ENCODE peak calls at places on chromosome 19, in ten cellular contexts. One of them, this sample, is unnamed. For H3K4me1, the result is how much of the 10 kb centered on the place peaks cover.

GRCh38 chr19:639251-640155 is at the start of gene FGF22:
- DNase-seq in CD8-positive, alpha-beta memory T cell: peak
- DNase-seq in stomach: peak
- DNase-seq in CD8-positive, alpha-beta T cell: peak
- DNase-seq in pancreas: peak
- DNase-seq in GM23338: peak
- DNase-seq in aorta: peak
- DNase-seq in IMR-90: peak
- DNase-seq in fibroblast of lung: peak
- DNase-seq in PC-3: peak
- DNase-seq in this sample: peak

GRCh38 chr19:50187937-50188336 is 15.5 kb upstream of the MYH14 start:
- DNase-seq in CD8-positive, alpha-beta memory T cell: no peak
- DNase-seq in stomach: no peak
- DNase-seq in CD8-positive, alpha-beta T cell: no peak
- DNase-seq in pancreas: no peak
- DNase-seq in GM23338: no peak
- DNase-seq in aorta: no peak
- DNase-seq in IMR-90: no peak
- DNase-seq in fibroblast of lung: no peak
- DNase-seq in PC-3: no peak
- DNase-seq in this sample: peak

GRCh38 chr19:42693760-42694350 is 46.4 kb downstream of the PSG3 start:
- DNase-seq in CD8-positive, alpha-beta memory T cell: no peak
- DNase-seq in stomach: no peak
- DNase-seq in CD8-positive, alpha-beta T cell: no peak
- DNase-seq in pancreas: peak
- DNase-seq in GM23338: peak
- DNase-seq in aorta: no peak
- DNase-seq in IMR-90: peak
- DNase-seq in fibroblast of lung: peak
- DNase-seq in PC-3: peak
- DNase-seq in this sample: no peak

GRCh38 chr19:10362259-10362658 is 18.1 kb downstream of the TYK2 start:
- DNase-seq in CD8-positive, alpha-beta memory T cell: no peak
- DNase-seq in stomach: no peak
- DNase-seq in CD8-positive, alpha-beta T cell: no peak
- DNase-seq in pancreas: no peak
- DNase-seq in GM23338: no peak
- DNase-seq in aorta: no peak
- DNase-seq in IMR-90: no peak
- DNase-seq in fibroblast of lung: no peak
- DNase-seq in PC-3: no peak
- DNase-seq in this sample: no peak

GRCh38 chr19:16016226-16017137 is 59.8 kb upstream of the TPM4 start:
- DNase-seq in CD8-positive, alpha-beta memory T cell: no peak
- DNase-seq in stomach: peak
- DNase-seq in CD8-positive, alpha-beta T cell: no peak
- DNase-seq in pancreas: no peak
- DNase-seq in GM23338: no peak
- DNase-seq in aorta: no peak
- DNase-seq in IMR-90: no peak
- DNase-seq in fibroblast of lung: no peak
- DNase-seq in PC-3: no peak
- DNase-seq in this sample: no peak

GRCh38 chr19:44846455-44847143 is 502 bp downstream of the NECTIN2 start:
- DNase-seq in CD8-positive, alpha-beta memory T cell: no peak
- DNase-seq in stomach: no peak
- DNase-seq in CD8-positive, alpha-beta T cell: no peak
- DNase-seq in pancreas: peak
- DNase-seq in GM23338: peak
- DNase-seq in aorta: peak
- DNase-seq in IMR-90: no peak
- DNase-seq in fibroblast of lung: peak
- DNase-seq in PC-3: no peak
- DNase-seq in this sample: no peak

GRCh38 chr19:3046621-3047306 is 15.5 kb downstream of the TLE5 start:
- DNase-seq in CD8-positive, alpha-beta memory T cell: no peak
- DNase-seq in stomach: no peak
- DNase-seq in CD8-positive, alpha-beta T cell: no peak
- DNase-seq in pancreas: no peak
- DNase-seq in GM23338: peak
- DNase-seq in aorta: no peak
- DNase-seq in IMR-90: no peak
- DNase-seq in fibroblast of lung: peak
- DNase-seq in PC-3: no peak
- DNase-seq in this sample: no peak

GRCh38 chr19:34556500-34556899 is 74.9 kb downstream of the WTIP start:
- DNase-seq in CD8-positive, alpha-beta memory T cell: no peak
- DNase-seq in stomach: no peak
- DNase-seq in CD8-positive, alpha-beta T cell: no peak
- DNase-seq in pancreas: peak
- DNase-seq in GM23338: peak
- DNase-seq in aorta: no peak
- DNase-seq in IMR-90: no peak
- DNase-seq in fibroblast of lung: no peak
- DNase-seq in PC-3: peak
- DNase-seq in this sample: no peak

GRCh38 chr19:13208964-13209796 is 59.0 kb downstream of the IER2 start:
- DNase-seq in CD8-positive, alpha-beta memory T cell: no peak
- DNase-seq in stomach: no peak
- DNase-seq in CD8-positive, alpha-beta T cell: no peak
- DNase-seq in pancreas: no peak
- DNase-seq in GM23338: peak
- DNase-seq in aorta: no peak
- DNase-seq in IMR-90: no peak
- DNase-seq in fibroblast of lung: no peak
- DNase-seq in PC-3: no peak
- DNase-seq in this sample: no peak

GRCh38 chr19:13206581-13206980 is 56.4 kb downstream of the IER2 start:
- DNase-seq in CD8-positive, alpha-beta memory T cell: no peak
- DNase-seq in stomach: no peak
- DNase-seq in CD8-positive, alpha-beta T cell: no peak
- DNase-seq in pancreas: no peak
- DNase-seq in GM23338: no peak
- DNase-seq in aorta: no peak
- DNase-seq in IMR-90: no peak
- DNase-seq in fibroblast of lung: no peak
- DNase-seq in PC-3: no peak
- DNase-seq in this sample: no peak

GRCh38 chr19:13208131-13208963 is 58.1 kb downstream of the IER2 start:
- DNase-seq in CD8-positive, alpha-beta memory T cell: no peak
- DNase-seq in stomach: peak
- DNase-seq in CD8-positive, alpha-beta T cell: peak
- DNase-seq in pancreas: peak
- DNase-seq in GM23338: no peak
- DNase-seq in aorta: peak
- DNase-seq in IMR-90: peak
- DNase-seq in fibroblast of lung: peak
- DNase-seq in PC-3: no peak
- DNase-seq in this sample: no peak

GRCh38 chr19:13209797-13210775 is 59.9 kb downstream of the IER2 start:
- DNase-seq in CD8-positive, alpha-beta memory T cell: no peak
- DNase-seq in stomach: no peak
- DNase-seq in CD8-positive, alpha-beta T cell: no peak
- DNase-seq in pancreas: no peak
- DNase-seq in GM23338: no peak
- DNase-seq in aorta: no peak
- DNase-seq in IMR-90: no peak
- DNase-seq in fibroblast of lung: no peak
- DNase-seq in PC-3: no peak
- DNase-seq in this sample: no peak

DNA sequence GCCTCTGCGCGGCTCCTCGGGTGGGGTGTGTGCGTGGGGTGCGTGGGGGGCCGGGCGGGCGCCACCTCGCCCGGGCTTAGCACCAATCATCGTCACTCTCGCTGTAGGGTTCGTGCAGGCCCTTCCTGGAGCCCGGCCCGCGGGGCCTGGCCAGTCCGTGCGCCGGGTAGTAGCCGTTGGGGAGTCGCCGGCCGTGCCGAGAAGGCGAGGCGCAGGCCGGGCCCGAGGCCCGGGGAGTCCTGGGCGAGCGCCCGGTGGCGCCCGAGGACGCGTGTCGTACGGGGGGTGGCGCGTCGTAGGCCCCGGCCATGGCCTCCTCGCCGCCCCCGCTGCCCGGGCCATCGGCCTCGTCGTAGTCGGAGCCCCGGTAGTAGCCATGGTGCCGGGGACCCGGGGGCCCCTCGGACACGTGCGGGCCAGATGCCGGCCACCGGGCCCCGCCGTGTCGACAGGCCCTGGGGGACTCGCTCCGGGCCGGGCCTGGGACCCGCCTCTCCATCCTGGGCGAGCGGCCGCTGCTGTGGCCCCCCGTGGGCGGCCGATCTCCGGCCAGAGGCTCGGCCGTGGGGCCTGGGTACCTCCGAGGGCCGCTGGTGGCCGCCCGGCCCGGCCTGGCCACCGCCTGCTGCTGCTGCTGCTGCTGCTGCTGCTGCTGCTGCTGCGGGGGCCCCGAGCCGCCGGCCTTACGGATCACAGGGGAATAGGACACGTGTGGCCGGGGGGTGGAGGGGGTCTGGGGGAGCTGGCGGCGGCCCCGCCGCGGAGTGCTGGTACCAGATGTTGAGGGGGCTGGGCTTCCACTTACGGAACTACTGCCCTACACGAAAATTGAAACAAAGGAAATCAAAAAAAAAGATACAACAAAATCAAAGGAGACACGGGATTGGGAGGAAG is 57.3 kb downstream of the IER2 start:
- DNase-seq in CD8-positive, alpha-beta memory T cell: no peak
- DNase-seq in stomach: no peak
- DNase-seq in CD8-positive, alpha-beta T cell: no peak
- DNase-seq in pancreas: no peak
- DNase-seq in GM23338: peak
- DNase-seq in aorta: no peak
- DNase-seq in IMR-90: no peak
- DNase-seq in fibroblast of lung: no peak
- DNase-seq in PC-3: no peak
- DNase-seq in this sample: no peak
- H3K27ac ChIP-seq in CD8-positive, alpha-beta memory T cell: peak
- H3K27ac ChIP-seq in stomach: peak
- H3K27ac ChIP-seq in CD8-positive, alpha-beta T cell: peak
- H3K27ac ChIP-seq in pancreas: no peak
- H3K27ac ChIP-seq in GM23338: no peak
- H3K27ac ChIP-seq in aorta: no peak
- H3K27ac ChIP-seq in IMR-90: peak
- H3K27ac ChIP-seq in fibroblast of lung: peak
- H3K27ac ChIP-seq in PC-3: no peak
- H3K27ac ChIP-seq in this sample: no peak

GRCh38 chr19:28481674-28482073 is 731.3 kb downstream of the UQCRFS1 start:
- DNase-seq in CD8-positive, alpha-beta memory T cell: no peak
- DNase-seq in stomach: no peak
- DNase-seq in CD8-positive, alpha-beta T cell: no peak
- DNase-seq in pancreas: no peak
- DNase-seq in GM23338: no peak
- DNase-seq in aorta: no peak
- DNase-seq in IMR-90: no peak
- DNase-seq in fibroblast of lung: no peak
- DNase-seq in PC-3: no peak
- DNase-seq in this sample: no peak

GRCh38 chr19:28486934-28487333 is 726.0 kb downstream of the UQCRFS1 start:
- DNase-seq in CD8-positive, alpha-beta memory T cell: no peak
- DNase-seq in stomach: no peak
- DNase-seq in CD8-positive, alpha-beta T cell: no peak
- DNase-seq in pancreas: no peak
- DNase-seq in GM23338: no peak
- DNase-seq in aorta: no peak
- DNase-seq in IMR-90: no peak
- DNase-seq in fibroblast of lung: no peak
- DNase-seq in PC-3: no peak
- DNase-seq in this sample: peak

GRCh38 chr19:28485300-28485699 is 727.7 kb downstream of the UQCRFS1 start:
- DNase-seq in CD8-positive, alpha-beta memory T cell: no peak
- DNase-seq in stomach: no peak
- DNase-seq in CD8-positive, alpha-beta T cell: no peak
- DNase-seq in pancreas: no peak
- DNase-seq in GM23338: no peak
- DNase-seq in aorta: peak
- DNase-seq in IMR-90: no peak
- DNase-seq in fibroblast of lung: peak
- DNase-seq in PC-3: no peak
- DNase-seq in this sample: peak

GRCh38 chr19:28482221-28482620 is 730.7 kb downstream of the UQCRFS1 start:
- DNase-seq in CD8-positive, alpha-beta memory T cell: no peak
- DNase-seq in stomach: no peak
- DNase-seq in CD8-positive, alpha-beta T cell: no peak
- DNase-seq in pancreas: no peak
- DNase-seq in GM23338: peak
- DNase-seq in aorta: no peak
- DNase-seq in IMR-90: no peak
- DNase-seq in fibroblast of lung: no peak
- DNase-seq in PC-3: no peak
- DNase-seq in this sample: no peak

DNA sequence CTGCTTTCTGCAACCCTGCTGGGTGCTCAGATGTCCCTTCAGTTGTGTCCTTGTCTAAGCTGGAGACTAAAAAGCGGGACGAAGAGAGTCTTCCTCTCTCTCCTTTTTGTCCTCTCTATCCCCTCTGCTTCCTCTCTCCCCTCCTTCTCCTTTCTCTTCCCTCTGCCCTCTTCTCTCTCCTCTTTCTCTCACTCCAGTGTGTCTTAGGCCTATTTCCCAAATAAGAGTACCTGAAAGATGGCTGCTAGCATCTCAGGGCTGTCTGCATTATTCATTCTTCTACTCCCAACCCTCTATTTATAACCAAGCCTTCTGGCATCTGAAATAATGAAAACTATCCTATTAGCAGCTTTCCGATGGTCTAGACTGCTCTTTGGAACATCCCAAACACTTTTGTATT is 729.8 kb downstream of the UQCRFS1 start:
- DNase-seq in CD8-positive, alpha-beta memory T cell: no peak
- DNase-seq in stomach: no peak
- DNase-seq in CD8-positive, alpha-beta T cell: no peak
- DNase-seq in pancreas: no peak
- DNase-seq in GM23338: no peak
- DNase-seq in aorta: no peak
- DNase-seq in IMR-90: no peak
- DNase-seq in fibroblast of lung: no peak
- DNase-seq in PC-3: no peak
- DNase-seq in this sample: no peak
- H3K4me1 ChIP-seq in CD8-positive, alpha-beta memory T cell: under half
- H3K4me1 ChIP-seq in stomach: under half
- H3K4me1 ChIP-seq in CD8-positive, alpha-beta T cell: under half
- H3K4me1 ChIP-seq in pancreas: under half
- H3K4me1 ChIP-seq in GM23338: under half
- H3K4me1 ChIP-seq in aorta: under half
- H3K4me1 ChIP-seq in IMR-90: under half
- H3K4me1 ChIP-seq in fibroblast of lung: under half
- H3K4me1 ChIP-seq in PC-3: under half
- H3K4me1 ChIP-seq in this sample: under half

GRCh38 chr19:40610396-40611064 is 9.4 kb downstream of the LTBP4 start:
- DNase-seq in CD8-positive, alpha-beta memory T cell: peak
- DNase-seq in stomach: peak
- DNase-seq in CD8-positive, alpha-beta T cell: peak
- DNase-seq in pancreas: peak
- DNase-seq in GM23338: peak
- DNase-seq in aorta: peak
- DNase-seq in IMR-90: no peak
- DNase-seq in fibroblast of lung: no peak
- DNase-seq in PC-3: no peak
- DNase-seq in this sample: peak
- H3K27ac ChIP-seq in CD8-positive, alpha-beta memory T cell: peak
- H3K27ac ChIP-seq in stomach: peak
- H3K27ac ChIP-seq in CD8-positive, alpha-beta T cell: peak
- H3K27ac ChIP-seq in pancreas: peak
- H3K27ac ChIP-seq in GM23338: no peak
- H3K27ac ChIP-seq in aorta: peak
- H3K27ac ChIP-seq in IMR-90: no peak
- H3K27ac ChIP-seq in fibroblast of lung: no peak
- H3K27ac ChIP-seq in PC-3: peak
- H3K27ac ChIP-seq in this sample: peak

DNA sequence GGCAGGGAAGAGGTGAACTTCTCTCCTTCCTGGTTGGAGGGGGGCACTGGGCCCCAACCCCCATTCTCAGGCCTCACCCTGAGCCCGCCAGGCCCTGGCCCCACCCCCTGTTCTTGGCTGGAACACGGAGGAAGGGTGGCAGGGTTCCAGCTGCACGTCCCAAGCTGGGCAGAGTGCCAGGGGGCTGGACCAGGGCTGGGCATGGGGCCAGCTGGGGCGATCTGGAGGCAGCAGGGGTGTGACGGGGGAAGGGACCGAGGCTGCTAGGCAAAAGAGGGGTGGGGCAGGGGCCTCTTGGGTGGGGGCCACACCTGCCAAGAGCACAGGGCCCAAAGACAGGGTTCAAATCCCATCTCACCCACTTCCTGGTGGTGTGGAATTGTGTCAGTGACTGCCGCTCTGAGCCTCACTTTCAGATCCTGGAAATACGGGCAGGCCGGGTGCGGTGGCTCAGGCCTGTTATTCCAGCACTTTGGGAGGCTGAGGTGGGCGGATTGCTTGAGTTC is 2.2 kb downstream of the HIF3A start:
- DNase-seq in CD8-positive, alpha-beta memory T cell: no peak
- DNase-seq in stomach: peak
- DNase-seq in CD8-positive, alpha-beta T cell: no peak
- DNase-seq in pancreas: peak
- DNase-seq in GM23338: no peak
- DNase-seq in aorta: peak
- DNase-seq in IMR-90: peak
- DNase-seq in fibroblast of lung: peak
- DNase-seq in PC-3: peak
- DNase-seq in this sample: peak
- H3K4me1 ChIP-seq in CD8-positive, alpha-beta memory T cell: under half
- H3K4me1 ChIP-seq in stomach: half or more
- H3K4me1 ChIP-seq in CD8-positive, alpha-beta T cell: under half
- H3K4me1 ChIP-seq in pancreas: under half
- H3K4me1 ChIP-seq in GM23338: half or more
- H3K4me1 ChIP-seq in aorta: under half
- H3K4me1 ChIP-seq in IMR-90: under half
- H3K4me1 ChIP-seq in fibroblast of lung: under half
- H3K4me1 ChIP-seq in PC-3: under half
- H3K4me1 ChIP-seq in this sample: under half

This sample was measured in small intestine.